ENCODE peak calls at places on chromosomes 5 and 9, in nine cellular contexts. D, H, Z, J, G, U, M, Q and K are unnamed samples.

GRCh38 chr5:96871686-96872085 is 4.6 kb upstream of the ERAP2 start:
- DNase-seq in D (no peak), H (no peak), Z (no peak), J (no peak), G (no peak), U (no peak), M (no peak), Q (no peak), K (no peak)

GRCh38 chr5:111703662-111704061 is 53.3 kb downstream of the NREP start:
- DNase-seq in D (no peak), H (no peak), Z (no peak), J (no peak), G (no peak), U (no peak), M (no peak), Q (no peak), K (no peak)

GRCh38 chr5:95283761-95284511 is 958 bp downstream of the MCTP1 start:
- DNase-seq in D (no peak), H (no peak), Z (peak; percentile 84), J (no peak), G (peak; percentile 79), U (peak; percentile 52), M (peak; percentile 85), Q (no peak), K (no peak)

GRCh38 chr5:2205185-2205585 is 322.5 kb upstream of the IRX4 start:
- DNase-seq in D (no peak), H (no peak), Z (no peak), J (no peak), G (no peak), U (no peak), M (no peak), Q (no peak), K (peak; percentile 38)

GRCh38 chr5:133400831-133401351 is 211.4 kb downstream of the FSTL4 start:
- DNase-seq in D (no peak), H (no peak), Z (no peak), J (no peak), G (peak; percentile 54), U (no peak), M (peak; percentile 50), Q (no peak), K (peak; percentile 58)

GRCh38 chr5:115542076-115542475 is 2.5 kb downstream of the FEM1C start:
- DNase-seq in D (no peak), H (no peak), Z (no peak), J (no peak), G (no peak), U (no peak), M (no peak), Q (no peak), K (no peak)

GRCh38 chr5:116454417-116454927 is 120.2 kb downstream of the SEMA6A start:
- DNase-seq in D (peak; percentile 90), H (no peak), Z (no peak), J (no peak), G (no peak), U (peak; percentile 70), M (no peak), Q (no peak), K (no peak)

GRCh38 chr9:135000647-135001245 is 83.0 kb upstream of the FCN1 start:
- DNase-seq in D (peak; percentile 1), H (no peak), Z (peak; percentile 12), J (no peak), G (no peak), U (no peak), M (no peak), Q (no peak), K (no peak)

GRCh38 chr5:102865171-102865509 is 110.0 kb downstream of the PAM start:
- DNase-seq in D (peak; percentile 36), H (no peak), Z (no peak), J (no peak), G (no peak), U (no peak), M (no peak), Q (no peak), K (no peak)

GRCh38 chr5:154595662-154596061 is 117.6 kb upstream of the HAND1 start:
- DNase-seq in D (no peak), H (no peak), Z (no peak), J (no peak), G (no peak), U (no peak), M (no peak), Q (no peak), K (no peak)

GRCh38 chr9:20408513-20408912 is 213.8 kb downstream of the MLLT3 start:
- DNase-seq in D (no peak), H (no peak), Z (no peak), J (peak; percentile 47), G (no peak), U (no peak), M (no peak), Q (no peak), K (no peak)

GRCh38 chr9:107856633-107857032 is 367.1 kb upstream of the KLF4 start:
- DNase-seq in D (no peak), H (no peak), Z (no peak), J (no peak), G (no peak), U (peak; percentile 2), M (no peak), Q (no peak), K (no peak)
- TF ChIP-seq CTCF in D (no peak), H (no peak), Z (no peak), J (no peak), G (no peak), U (no peak), M (no peak), Q (no peak), K (no peak)

GRCh38 chr9:126399789-126400188 is 73.2 kb downstream of the MVB12B start:
- DNase-seq in D (no peak), H (no peak), Z (no peak), J (no peak), G (no peak), U (no peak), M (no peak), Q (no peak), K (no peak)

GRCh38 chr9:126401581-126401980 is 75.0 kb downstream of the MVB12B start:
- DNase-seq in D (no peak), H (no peak), Z (no peak), J (no peak), G (no peak), U (no peak), M (no peak), Q (no peak), K (no peak)

GRCh38 chr9:126400571-126400970 is 73.9 kb downstream of the MVB12B start:
- DNase-seq in D (no peak), H (no peak), Z (no peak), J (no peak), G (no peak), U (no peak), M (no peak), Q (no peak), K (no peak)

GRCh38 chr9:126399251-126399650 is 72.6 kb downstream of the MVB12B start:
- DNase-seq in D (no peak), H (no peak), Z (no peak), J (no peak), G (no peak), U (no peak), M (no peak), Q (no peak), K (no peak)

DNA sequence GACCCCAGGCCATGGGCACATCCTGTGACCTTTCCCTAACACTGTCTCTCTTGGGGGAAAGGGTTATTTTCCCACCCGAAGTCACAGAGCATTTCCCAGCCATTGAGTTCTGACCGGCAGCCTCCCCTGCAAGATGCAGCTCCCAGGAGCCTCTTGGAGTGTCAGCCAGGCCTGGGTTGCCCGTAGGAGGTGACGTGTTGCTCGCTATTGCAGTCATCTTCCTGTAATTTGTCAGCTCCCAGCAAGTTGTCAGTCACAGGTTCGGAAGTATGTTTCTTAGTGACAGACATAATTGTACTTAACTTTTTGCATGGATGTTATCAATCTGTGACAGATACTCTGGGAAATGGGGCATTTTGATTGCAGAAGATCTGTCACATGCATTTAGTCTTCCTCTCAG is 74.5 kb downstream of the MVB12B start:
- DNase-seq in D (no peak), H (no peak), Z (no peak), J (no peak), G (no peak), U (no peak), M (no peak), Q (no peak), K (no peak)
- H3K27ac ChIP-seq in D (no peak overlapping the region), H (no peak overlapping the region), Z (no peak overlapping the region), J (no peak overlapping the region), G (no peak overlapping the region), U (no peak overlapping the region), M (no peak overlapping the region), Q (no peak overlapping the region), K (no peak overlapping the region)

GRCh38 chr9:95317893-95318211 is 343 bp upstream of the FANCC start:
- DNase-seq in D (no peak), H (no peak), Z (no peak), J (no peak), G (no peak), U (no peak), M (no peak), Q (no peak), K (no peak)

GRCh38 chr9:95315108-95315746 is 2.3 kb downstream of the FANCC start:
- DNase-seq in D (no peak), H (no peak), Z (no peak), J (no peak), G (no peak), U (no peak), M (no peak), Q (no peak), K (no peak)

GRCh38 chr9:95317119-95317892 is at the start of gene FANCC:
- DNase-seq in D (peak; percentile 86), H (peak; percentile 21), Z (peak; percentile 97), J (peak; percentile 96), G (peak; percentile 97), U (peak; percentile 98), M (peak; percentile 94), Q (peak; percentile 71), K (peak; percentile 91)

GRCh38 chr9:95316274-95316673 is 1.2 kb downstream of the FANCC start:
- DNase-seq in D (no peak), H (no peak), Z (no peak), J (no peak), G (no peak), U (peak; percentile 35), M (no peak), Q (no peak), K (no peak)

DNA sequence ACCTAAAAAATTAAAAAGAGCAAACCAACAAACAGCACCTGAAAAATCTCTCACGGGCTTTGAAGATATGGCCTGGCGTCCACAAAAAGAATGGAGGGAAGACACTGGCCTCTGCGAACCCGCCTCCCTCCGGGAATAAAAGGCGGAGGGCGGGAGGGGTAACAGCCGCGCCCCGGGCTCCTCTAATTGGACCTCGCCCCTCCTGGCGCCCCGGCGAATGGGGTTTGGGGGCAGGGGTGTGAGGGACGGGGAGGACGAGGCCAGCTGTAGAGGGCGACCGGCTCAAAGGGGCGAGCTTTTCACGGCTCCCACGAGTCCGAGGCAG is 753 bp downstream of the FANCC start:
- DNase-seq in D (peak; percentile 65), H (no peak), Z (peak; percentile 87), J (peak; percentile 78), G (peak; percentile 94), U (peak; percentile 91), M (no peak), Q (no peak), K (no peak)
- TF ChIP-seq CTCF in D (peak; percentile 16), H (no peak), Z (no peak), J (no peak), G (no peak), U (no peak), M (no peak), Q (no peak), K (no peak)

DNA sequence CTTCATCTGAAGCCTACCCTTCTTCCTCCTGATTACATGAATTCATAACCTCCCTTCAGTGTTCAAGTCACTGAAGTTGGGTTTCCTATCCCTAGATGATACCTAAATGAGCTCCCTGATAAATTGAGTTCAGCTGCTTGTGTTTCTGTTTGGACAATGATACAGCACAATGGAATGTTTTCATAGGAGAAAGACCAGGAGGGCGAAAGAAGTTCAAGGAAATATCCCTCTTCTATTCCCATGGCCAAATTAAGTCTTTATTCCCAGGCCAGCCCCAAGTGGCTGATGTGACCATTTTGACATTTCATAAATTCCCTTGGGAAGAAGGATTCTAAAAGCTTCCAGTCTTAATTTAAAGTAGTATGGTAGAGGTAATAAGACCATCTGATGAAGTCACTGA is 555.8 kb upstream of the CLINT1 start:
- DNase-seq in D (peak; percentile 90), H (no peak), Z (no peak), J (no peak), G (no peak), U (no peak), M (no peak), Q (no peak), K (no peak)
- H3K27ac ChIP-seq in D (no peak overlapping the region), H (no peak overlapping the region), Z (no peak overlapping the region), J (no peak overlapping the region), G (no peak overlapping the region), U (no peak overlapping the region), M (no peak overlapping the region), Q (no peak overlapping the region), K (peak overlapping the region; percentile 49)